ENCODE peak calls at places on chromosomes 12 and 14, in nine cellular contexts. One of them, this sample, is unnamed.
A peak's percentile ranks its signal among the peaks of the same experiment; 100 is the strongest.

GRCh38 chr12:96244826-96245225 is 50.7 kb downstream of the ELK3 start:
- DNase-seq in lower leg skin: peak; percentile 74
- DNase-seq in mucosa of descending colon: no peak
- DNase-seq in fibroblast of pulmonary artery: no peak
- DNase-seq in epithelial cell of esophagus: no peak
- DNase-seq in upper lobe of right lung: no peak
- DNase-seq in AG04450: no peak
- DNase-seq in fibroblast of mammary gland: no peak
- DNase-seq in SK-N-SH: no peak
- DNase-seq in this sample: no peak

GRCh38 chr12:65756956-65757511 is 67.2 kb upstream of the HMGA2 start:
- DNase-seq in epithelial cell of esophagus: no peak
- DNase-seq in fibroblast of pulmonary artery: no peak
- DNase-seq in fibroblast of mammary gland: peak; percentile 35
- DNase-seq in mucosa of descending colon: no peak
- DNase-seq in lower leg skin: no peak
- DNase-seq in SK-N-SH: no peak
- DNase-seq in upper lobe of right lung: no peak
- DNase-seq in AG04450: no peak
- DNase-seq in this sample: no peak

GRCh38 chr12:10211975-10212622 is 578 bp upstream of the GABARAPL1 start:
- DNase-seq in epithelial cell of esophagus: peak; percentile 99
- DNase-seq in fibroblast of pulmonary artery: peak; percentile 99
- DNase-seq in mucosa of descending colon: peak; percentile 97
- DNase-seq in fibroblast of mammary gland: peak; percentile 100
- DNase-seq in AG04450: peak; percentile 99
- DNase-seq in lower leg skin: peak; percentile 99
- DNase-seq in upper lobe of right lung: peak; percentile 99
- DNase-seq in SK-N-SH: peak; percentile 88
- DNase-seq in this sample: peak; percentile 99

GRCh38 chr14:22976620-22977433 is 5.5 kb downstream of the AJUBA start:
- DNase-seq in upper lobe of right lung: no peak
- DNase-seq in fibroblast of mammary gland: peak; percentile 46
- DNase-seq in epithelial cell of esophagus: peak; percentile 61
- DNase-seq in fibroblast of pulmonary artery: peak; percentile 79
- DNase-seq in SK-N-SH: no peak
- DNase-seq in lower leg skin: no peak
- DNase-seq in AG04450: no peak
- DNase-seq in mucosa of descending colon: no peak
- DNase-seq in this sample: peak; percentile 72

GRCh38 chr12:39780527-39781446 is 161.2 kb upstream of the ABCD2 start:
- DNase-seq in upper lobe of right lung: no peak
- DNase-seq in SK-N-SH: no peak
- DNase-seq in epithelial cell of esophagus: no peak
- DNase-seq in lower leg skin: no peak
- DNase-seq in fibroblast of pulmonary artery: no peak
- DNase-seq in mucosa of descending colon: no peak
- DNase-seq in fibroblast of mammary gland: peak; percentile 11
- DNase-seq in AG04450: no peak
- DNase-seq in this sample: no peak

GRCh38 chr14:83548061-83548839 is 1981.7 kb upstream of the FLRT2 start:
- DNase-seq in AG04450: peak; percentile 23
- DNase-seq in upper lobe of right lung: no peak
- DNase-seq in mucosa of descending colon: no peak
- DNase-seq in fibroblast of mammary gland: peak; percentile 8
- DNase-seq in lower leg skin: no peak
- DNase-seq in SK-N-SH: no peak
- DNase-seq in epithelial cell of esophagus: peak; percentile 1
- DNase-seq in fibroblast of pulmonary artery: peak; percentile 34
- DNase-seq in this sample: no peak

GRCh38 chr12:52824741-52825410 is 9.2 kb downstream of the KRT79 start:
- DNase-seq in upper lobe of right lung: no peak
- DNase-seq in fibroblast of mammary gland: no peak
- DNase-seq in SK-N-SH: no peak
- DNase-seq in AG04450: no peak
- DNase-seq in fibroblast of pulmonary artery: no peak
- DNase-seq in mucosa of descending colon: no peak
- DNase-seq in lower leg skin: no peak
- DNase-seq in epithelial cell of esophagus: no peak
- DNase-seq in this sample: no peak

GRCh38 chr12:2345902-2346301 is 293.1 kb downstream of the CACNA1C start:
- DNase-seq in upper lobe of right lung: no peak
- DNase-seq in mucosa of descending colon: no peak
- DNase-seq in AG04450: no peak
- DNase-seq in SK-N-SH: no peak
- DNase-seq in lower leg skin: peak; percentile 52
- DNase-seq in fibroblast of mammary gland: no peak
- DNase-seq in fibroblast of pulmonary artery: no peak
- DNase-seq in epithelial cell of esophagus: no peak
- DNase-seq in this sample: no peak

GRCh38 chr12:28604240-28604639 is 414.0 kb downstream of the CCDC91 start:
- DNase-seq in fibroblast of mammary gland: no peak
- DNase-seq in upper lobe of right lung: no peak
- DNase-seq in fibroblast of pulmonary artery: no peak
- DNase-seq in AG04450: no peak
- DNase-seq in mucosa of descending colon: no peak
- DNase-seq in SK-N-SH: no peak
- DNase-seq in lower leg skin: no peak
- DNase-seq in epithelial cell of esophagus: no peak
- DNase-seq in this sample: no peak

GRCh38 chr14:22143360-22143759 is 445.7 kb downstream of the DAD1 start:
- DNase-seq in mucosa of descending colon: no peak
- DNase-seq in lower leg skin: no peak
- DNase-seq in AG04450: no peak
- DNase-seq in upper lobe of right lung: no peak
- DNase-seq in SK-N-SH: no peak
- DNase-seq in epithelial cell of esophagus: peak; percentile 84
- DNase-seq in fibroblast of mammary gland: peak; percentile 18
- DNase-seq in fibroblast of pulmonary artery: no peak
- DNase-seq in this sample: no peak

GRCh38 chr12:54601841-54602240 is 13.4 kb upstream of the PPP1R1A start:
- DNase-seq in fibroblast of pulmonary artery: no peak
- DNase-seq in epithelial cell of esophagus: peak; percentile 64
- DNase-seq in mucosa of descending colon: no peak
- DNase-seq in upper lobe of right lung: no peak
- DNase-seq in lower leg skin: no peak
- DNase-seq in fibroblast of mammary gland: peak; percentile 21
- DNase-seq in AG04450: no peak
- DNase-seq in SK-N-SH: no peak
- DNase-seq in this sample: no peak

GRCh38 chr14:23478109-23478698 is 8.7 kb downstream of the NGDN start:
- DNase-seq in SK-N-SH: peak; percentile 39
- DNase-seq in epithelial cell of esophagus: peak; percentile 72
- DNase-seq in upper lobe of right lung: no peak
- DNase-seq in fibroblast of pulmonary artery: peak; percentile 78
- DNase-seq in mucosa of descending colon: no peak
- DNase-seq in lower leg skin: no peak
- DNase-seq in AG04450: peak; percentile 37
- DNase-seq in fibroblast of mammary gland: peak; percentile 69
- DNase-seq in this sample: peak; percentile 73

GRCh38 chr12:87121908-87122307 is 865.7 kb upstream of the MGAT4C start:
- DNase-seq in fibroblast of mammary gland: no peak
- DNase-seq in lower leg skin: no peak
- DNase-seq in AG04450: no peak
- DNase-seq in epithelial cell of esophagus: no peak
- DNase-seq in mucosa of descending colon: no peak
- DNase-seq in SK-N-SH: no peak
- DNase-seq in fibroblast of pulmonary artery: no peak
- DNase-seq in upper lobe of right lung: no peak
- DNase-seq in this sample: no peak

GRCh38 chr14:29953501-29953900 is 25.9 kb upstream of the PRKD1 start:
- DNase-seq in SK-N-SH: no peak
- DNase-seq in lower leg skin: no peak
- DNase-seq in epithelial cell of esophagus: no peak
- DNase-seq in fibroblast of pulmonary artery: no peak
- DNase-seq in AG04450: no peak
- DNase-seq in fibroblast of mammary gland: peak; percentile 47
- DNase-seq in mucosa of descending colon: no peak
- DNase-seq in upper lobe of right lung: no peak
- DNase-seq in this sample: no peak

DNA sequence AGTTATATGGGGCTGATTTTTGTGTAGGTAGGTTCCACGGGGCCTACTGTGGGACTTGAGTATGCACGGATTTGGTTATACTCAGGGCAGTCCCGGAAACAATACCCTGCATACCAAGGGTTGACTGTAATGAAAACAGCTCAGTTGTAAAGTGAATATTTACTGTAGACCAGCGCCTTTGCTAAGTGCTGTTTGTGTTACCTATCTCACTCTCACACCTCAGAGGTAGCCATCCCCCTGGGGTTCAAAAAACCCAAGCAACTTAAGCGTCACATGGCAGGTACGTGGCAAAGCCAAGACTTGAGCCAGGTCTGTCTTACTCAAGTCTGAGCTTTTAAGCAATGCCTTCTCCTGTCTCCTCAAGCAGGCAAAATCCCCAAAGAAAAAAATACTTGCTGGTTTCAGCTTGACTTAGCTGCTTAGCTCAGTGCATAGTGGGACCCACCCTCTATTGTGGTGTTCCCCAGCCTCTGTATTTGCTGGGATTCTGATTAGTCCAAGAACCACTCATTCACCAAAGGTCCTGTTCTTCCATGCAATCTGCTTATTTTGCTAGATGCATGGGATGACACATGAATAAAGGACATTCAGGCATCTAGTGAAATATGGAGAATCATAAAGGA is 34.2 kb upstream of the STRN3 start:
- DNase-seq in SK-N-SH: no peak
- DNase-seq in fibroblast of mammary gland: no peak
- DNase-seq in upper lobe of right lung: no peak
- DNase-seq in lower leg skin: no peak
- DNase-seq in fibroblast of pulmonary artery: no peak
- DNase-seq in mucosa of descending colon: no peak
- DNase-seq in AG04450: no peak
- DNase-seq in epithelial cell of esophagus: peak; percentile 64
- DNase-seq in this sample: no peak
- TF ChIP-seq CTCF in SK-N-SH: no peak
- TF ChIP-seq CTCF in fibroblast of mammary gland: no peak
- TF ChIP-seq CTCF in upper lobe of right lung: no peak
- TF ChIP-seq CTCF in lower leg skin: no peak
- TF ChIP-seq CTCF in fibroblast of pulmonary artery: no peak
- TF ChIP-seq CTCF in mucosa of descending colon: no peak
- TF ChIP-seq CTCF in AG04450: no peak
- TF ChIP-seq CTCF in epithelial cell of esophagus: no peak
- TF ChIP-seq CTCF in this sample: no peak

DNA sequence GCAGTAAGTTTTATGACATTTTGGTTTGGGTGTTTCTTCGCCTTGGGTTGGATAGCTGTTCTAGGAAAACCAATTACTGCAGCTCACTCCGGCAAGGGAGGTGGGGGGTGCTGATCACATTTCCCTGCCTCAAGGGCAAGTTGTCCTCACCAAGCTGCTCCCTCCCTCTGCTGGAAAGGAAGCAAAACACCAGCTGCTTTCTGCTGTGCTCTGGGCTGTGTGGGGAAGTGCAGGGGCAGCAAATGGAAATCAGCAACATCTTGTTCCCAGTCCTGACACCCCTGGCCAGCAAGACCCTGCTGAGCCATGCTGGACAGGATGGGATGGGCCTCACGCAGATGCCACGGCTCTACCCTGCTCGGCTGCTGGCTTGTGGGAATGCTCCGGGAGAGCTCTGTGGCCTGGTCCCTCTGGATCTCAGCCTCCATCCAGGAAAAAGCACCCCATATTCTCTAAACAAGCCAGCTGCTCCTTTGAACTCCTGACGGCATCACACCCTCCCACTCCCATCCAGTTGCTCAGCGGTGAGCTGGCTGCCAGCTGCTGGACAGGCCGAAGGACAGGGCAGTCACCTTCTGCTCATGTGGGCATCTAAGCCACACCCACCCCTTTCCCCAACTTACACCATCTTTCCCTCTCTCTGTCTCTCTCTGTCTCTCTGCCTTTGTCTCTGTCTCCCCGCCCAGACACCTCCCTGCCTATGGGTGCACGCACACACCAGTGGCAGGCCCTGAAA is 52.4 kb upstream of the EIF5 start:
- DNase-seq in fibroblast of pulmonary artery: peak; percentile 58
- DNase-seq in lower leg skin: no peak
- DNase-seq in fibroblast of mammary gland: peak; percentile 49
- DNase-seq in upper lobe of right lung: no peak
- DNase-seq in SK-N-SH: peak; percentile 79
- DNase-seq in epithelial cell of esophagus: peak; percentile 30
- DNase-seq in AG04450: no peak
- DNase-seq in mucosa of descending colon: no peak
- DNase-seq in this sample: peak; percentile 47
- TF ChIP-seq CTCF in fibroblast of pulmonary artery: peak; percentile 52
- TF ChIP-seq CTCF in lower leg skin: no peak
- TF ChIP-seq CTCF in fibroblast of mammary gland: peak; percentile 50
- TF ChIP-seq CTCF in upper lobe of right lung: peak; percentile 30
- TF ChIP-seq CTCF in SK-N-SH: peak; percentile 38
- TF ChIP-seq CTCF in epithelial cell of esophagus: peak; percentile 36
- TF ChIP-seq CTCF in AG04450: peak; percentile 66
- TF ChIP-seq CTCF in mucosa of descending colon: no peak
- TF ChIP-seq CTCF in this sample: peak; percentile 50

GRCh38 chr14:53537421-53538315 is 384.5 kb upstream of the DDHD1 start:
- DNase-seq in fibroblast of mammary gland: peak; percentile 32
- DNase-seq in SK-N-SH: no peak
- DNase-seq in lower leg skin: no peak
- DNase-seq in AG04450: peak; percentile 53
- DNase-seq in fibroblast of pulmonary artery: no peak
- DNase-seq in upper lobe of right lung: no peak
- DNase-seq in mucosa of descending colon: no peak
- DNase-seq in epithelial cell of esophagus: peak; percentile 6
- DNase-seq in this sample: no peak
- TF ChIP-seq CTCF in fibroblast of mammary gland: no peak
- TF ChIP-seq CTCF in SK-N-SH: no peak
- TF ChIP-seq CTCF in lower leg skin: no peak
- TF ChIP-seq CTCF in AG04450: peak; percentile 25
- TF ChIP-seq CTCF in fibroblast of pulmonary artery: peak; percentile 1
- TF ChIP-seq CTCF in upper lobe of right lung: no peak
- TF ChIP-seq CTCF in mucosa of descending colon: no peak
- TF ChIP-seq CTCF in epithelial cell of esophagus: no peak
- TF ChIP-seq CTCF in this sample: no peak

GRCh38 chr12:13718271-13718670 is 263.1 kb downstream of the GRIN2B start:
- DNase-seq in upper lobe of right lung: no peak
- DNase-seq in fibroblast of pulmonary artery: no peak
- DNase-seq in SK-N-SH: no peak
- DNase-seq in AG04450: no peak
- DNase-seq in epithelial cell of esophagus: no peak
- DNase-seq in lower leg skin: no peak
- DNase-seq in fibroblast of mammary gland: no peak
- DNase-seq in mucosa of descending colon: no peak
- DNase-seq in this sample: no peak

DNA sequence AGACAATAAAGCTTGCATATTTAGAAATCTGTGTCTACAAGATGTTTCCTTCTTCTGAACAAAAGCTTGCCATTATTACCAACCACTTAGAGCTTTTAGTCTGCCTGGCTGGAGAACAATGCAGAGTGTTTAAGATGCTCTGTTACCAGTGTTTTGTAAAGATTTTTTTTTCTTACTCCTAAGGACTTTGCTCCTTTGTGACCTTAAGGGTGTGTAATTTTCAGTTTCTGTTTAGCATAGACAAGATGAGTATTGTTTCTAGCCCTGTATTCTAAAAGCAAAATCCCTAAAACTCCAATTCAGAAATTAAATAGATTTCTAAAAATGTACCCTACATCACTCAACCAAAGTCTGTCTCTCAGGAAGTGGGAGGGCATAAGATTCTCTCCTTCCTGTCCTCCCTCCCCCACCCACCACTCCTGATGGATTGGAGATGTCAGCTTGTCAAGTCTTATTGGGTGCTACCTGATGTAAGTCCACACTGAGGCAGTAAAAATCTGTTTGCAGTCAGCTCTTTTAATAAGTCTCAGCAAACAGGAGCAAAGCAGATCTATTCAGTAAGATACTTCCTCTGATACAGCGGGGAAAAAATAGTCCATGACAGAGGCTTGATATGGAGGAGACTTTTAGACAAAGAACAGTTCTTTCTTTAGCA is 267.5 kb downstream of the GRIN2B start:
- DNase-seq in upper lobe of right lung: no peak
- DNase-seq in AG04450: no peak
- DNase-seq in mucosa of descending colon: no peak
- DNase-seq in fibroblast of mammary gland: no peak
- DNase-seq in epithelial cell of esophagus: no peak
- DNase-seq in SK-N-SH: no peak
- DNase-seq in lower leg skin: no peak
- DNase-seq in fibroblast of pulmonary artery: no peak
- DNase-seq in this sample: no peak
- TF ChIP-seq CTCF in upper lobe of right lung: no peak
- TF ChIP-seq CTCF in AG04450: no peak
- TF ChIP-seq CTCF in mucosa of descending colon: no peak
- TF ChIP-seq CTCF in fibroblast of mammary gland: no peak
- TF ChIP-seq CTCF in epithelial cell of esophagus: no peak
- TF ChIP-seq CTCF in SK-N-SH: no peak
- TF ChIP-seq CTCF in lower leg skin: no peak
- TF ChIP-seq CTCF in fibroblast of pulmonary artery: no peak
- TF ChIP-seq CTCF in this sample: no peak

This sample was measured in cardiac fibroblast.